ENCODE peak calls at places on chromosomes 1 and 21, in ten cellular contexts. One of them, this sample, is unnamed.

GRCh38 chr1:93805027-93805426 is 74.0 kb downstream of the DNTTIP2 start:
- DNase-seq in esophagus squamous epithelium: no peak
- DNase-seq in breast epithelium: no peak
- DNase-seq in heart left ventricle: no peak
- DNase-seq in A549: no peak
- DNase-seq in Peyer's patch: no peak
- DNase-seq in H1: no peak
- DNase-seq in stomach: no peak
- DNase-seq in adrenal gland: no peak
- DNase-seq in ovary: no peak
- DNase-seq in this sample: no peak

GRCh38 chr1:230427981-230428380 is 1.8 kb upstream of the PGBD5 start:
- DNase-seq in esophagus squamous epithelium: no peak
- DNase-seq in breast epithelium: no peak
- DNase-seq in heart left ventricle: no peak
- DNase-seq in A549: no peak
- DNase-seq in Peyer's patch: no peak
- DNase-seq in H1: no peak
- DNase-seq in stomach: no peak
- DNase-seq in adrenal gland: no peak
- DNase-seq in ovary: no peak
- DNase-seq in this sample: peak; percentile 12

GRCh38 chr1:197103295-197103694 is 36.2 kb upstream of the F13B start:
- DNase-seq in esophagus squamous epithelium: no peak
- DNase-seq in breast epithelium: no peak
- DNase-seq in heart left ventricle: no peak
- DNase-seq in A549: no peak
- DNase-seq in Peyer's patch: no peak
- DNase-seq in H1: no peak
- DNase-seq in stomach: no peak
- DNase-seq in adrenal gland: no peak
- DNase-seq in ovary: no peak
- DNase-seq in this sample: no peak

GRCh38 chr1:116760487-116760886 is 6.3 kb downstream of the CD2 start:
- DNase-seq in esophagus squamous epithelium: no peak
- DNase-seq in breast epithelium: no peak
- DNase-seq in heart left ventricle: no peak
- DNase-seq in A549: no peak
- DNase-seq in Peyer's patch: no peak
- DNase-seq in H1: peak; percentile 23
- DNase-seq in stomach: no peak
- DNase-seq in adrenal gland: no peak
- DNase-seq in ovary: no peak
- DNase-seq in this sample: no peak

GRCh38 chr1:241213147-241213546 is 143.9 kb downstream of the RGS7 start:
- DNase-seq in esophagus squamous epithelium: no peak
- DNase-seq in breast epithelium: no peak
- DNase-seq in heart left ventricle: no peak
- DNase-seq in A549: no peak
- DNase-seq in Peyer's patch: no peak
- DNase-seq in H1: no peak
- DNase-seq in stomach: no peak
- DNase-seq in adrenal gland: peak; percentile 27
- DNase-seq in ovary: no peak
- DNase-seq in this sample: no peak

GRCh38 chr1:89615676-89616598 is 17.0 kb upstream of the LRRC8C start:
- DNase-seq in esophagus squamous epithelium: no peak
- DNase-seq in breast epithelium: no peak
- DNase-seq in heart left ventricle: no peak
- DNase-seq in A549: peak; percentile 34
- DNase-seq in Peyer's patch: peak; percentile 67
- DNase-seq in H1: no peak
- DNase-seq in stomach: peak; percentile 39
- DNase-seq in adrenal gland: no peak
- DNase-seq in ovary: no peak
- DNase-seq in this sample: no peak

GRCh38 chr1:119799599-119800177 is 11.6 kb downstream of the REG4 start:
- DNase-seq in esophagus squamous epithelium: no peak
- DNase-seq in breast epithelium: no peak
- DNase-seq in heart left ventricle: no peak
- DNase-seq in A549: no peak
- DNase-seq in Peyer's patch: no peak
- DNase-seq in H1: peak; percentile 42
- DNase-seq in stomach: no peak
- DNase-seq in adrenal gland: no peak
- DNase-seq in ovary: no peak
- DNase-seq in this sample: peak; percentile 90

GRCh38 chr1:24292100-24292499 is 27.1 kb upstream of the GRHL3 start:
- DNase-seq in esophagus squamous epithelium: no peak
- DNase-seq in breast epithelium: no peak
- DNase-seq in heart left ventricle: no peak
- DNase-seq in A549: no peak
- DNase-seq in Peyer's patch: no peak
- DNase-seq in H1: no peak
- DNase-seq in stomach: no peak
- DNase-seq in adrenal gland: no peak
- DNase-seq in ovary: no peak
- DNase-seq in this sample: no peak

GRCh38 chr1:164667600-164667999 is 108.6 kb downstream of the PBX1 start:
- DNase-seq in esophagus squamous epithelium: no peak
- DNase-seq in breast epithelium: no peak
- DNase-seq in heart left ventricle: no peak
- DNase-seq in A549: no peak
- DNase-seq in Peyer's patch: no peak
- DNase-seq in H1: no peak
- DNase-seq in stomach: no peak
- DNase-seq in adrenal gland: no peak
- DNase-seq in ovary: no peak
- DNase-seq in this sample: no peak

GRCh38 chr1:230169454-230170152 is 102.6 kb downstream of the GALNT2 start:
- DNase-seq in esophagus squamous epithelium: no peak
- DNase-seq in breast epithelium: no peak
- DNase-seq in heart left ventricle: no peak
- DNase-seq in A549: no peak
- DNase-seq in Peyer's patch: peak; percentile 48
- DNase-seq in H1: peak; percentile 17
- DNase-seq in stomach: no peak
- DNase-seq in adrenal gland: no peak
- DNase-seq in ovary: peak; percentile 8
- DNase-seq in this sample: no peak

GRCh38 chr1:40697436-40697835 is 5.9 kb downstream of the NFYC start:
- DNase-seq in esophagus squamous epithelium: no peak
- DNase-seq in breast epithelium: no peak
- DNase-seq in heart left ventricle: no peak
- DNase-seq in A549: no peak
- DNase-seq in Peyer's patch: no peak
- DNase-seq in H1: no peak
- DNase-seq in stomach: no peak
- DNase-seq in adrenal gland: no peak
- DNase-seq in ovary: no peak
- DNase-seq in this sample: no peak
- H3K4me1 ChIP-seq in esophagus squamous epithelium: peaks cover 90% of the 10 kb centered on the region
- H3K4me1 ChIP-seq in breast epithelium: no peaks in the 10 kb centered on the region
- H3K4me1 ChIP-seq in heart left ventricle: no peaks in the 10 kb centered on the region
- H3K4me1 ChIP-seq in A549: peaks cover 13% of the 10 kb centered on the region
- H3K4me1 ChIP-seq in Peyer's patch: peaks cover 16% of the 10 kb centered on the region
- H3K4me1 ChIP-seq in H1: peaks cover 9% of the 10 kb centered on the region
- H3K4me1 ChIP-seq in stomach: peaks cover 100% of the 10 kb centered on the region
- H3K4me1 ChIP-seq in adrenal gland: peaks cover 31% of the 10 kb centered on the region
- H3K4me1 ChIP-seq in ovary: peaks cover 3% of the 10 kb centered on the region
- H3K4me1 ChIP-seq in this sample: peaks cover 59% of the 10 kb centered on the region

GRCh38 chr1:109622895-109623294 is 3.3 kb downstream of the AMPD2 start:
- DNase-seq in esophagus squamous epithelium: no peak
- DNase-seq in breast epithelium: no peak
- DNase-seq in heart left ventricle: no peak
- DNase-seq in A549: no peak
- DNase-seq in Peyer's patch: no peak
- DNase-seq in H1: no peak
- DNase-seq in stomach: no peak
- DNase-seq in adrenal gland: no peak
- DNase-seq in ovary: no peak
- DNase-seq in this sample: peak; percentile 57
- H3K27ac ChIP-seq in esophagus squamous epithelium: no peak overlapping the region
- H3K27ac ChIP-seq in breast epithelium: peak overlapping the region; percentile 26
- H3K27ac ChIP-seq in heart left ventricle: no peak overlapping the region
- H3K27ac ChIP-seq in A549: no peak overlapping the region
- H3K27ac ChIP-seq in Peyer's patch: no peak overlapping the region
- H3K27ac ChIP-seq in H1: no peak overlapping the region
- H3K27ac ChIP-seq in stomach: peak overlapping the region; percentile 16
- H3K27ac ChIP-seq in adrenal gland: no peak overlapping the region
- H3K27ac ChIP-seq in ovary: no peak overlapping the region
- H3K27ac ChIP-seq in this sample: no peak overlapping the region

DNA sequence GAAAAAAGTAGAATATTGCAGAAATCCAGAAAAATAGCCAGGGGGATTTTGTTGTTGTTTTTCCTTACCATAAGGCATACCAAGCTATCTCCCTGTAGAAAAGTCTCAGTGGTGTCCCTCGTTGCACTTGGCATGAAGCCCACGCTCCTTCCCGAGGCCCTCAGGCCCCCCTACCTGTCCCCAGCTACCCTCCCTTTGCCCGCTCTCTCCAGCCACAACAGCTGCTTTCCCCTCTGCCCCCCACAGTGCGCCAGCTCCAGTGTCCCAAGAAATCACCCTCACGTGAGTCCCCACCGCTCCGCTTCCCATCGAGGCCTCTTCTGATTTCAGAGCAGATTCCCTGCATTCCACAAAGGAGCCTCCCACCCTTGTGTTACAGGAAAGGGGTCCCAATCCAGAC is 8.4 kb downstream of the AGTRAP start:
- DNase-seq in esophagus squamous epithelium: no peak
- DNase-seq in breast epithelium: no peak
- DNase-seq in heart left ventricle: peak; percentile 38
- DNase-seq in A549: no peak
- DNase-seq in Peyer's patch: no peak
- DNase-seq in H1: no peak
- DNase-seq in stomach: no peak
- DNase-seq in adrenal gland: no peak
- DNase-seq in ovary: no peak
- DNase-seq in this sample: no peak
- TF ChIP-seq POLR2A in esophagus squamous epithelium: no peak
- TF ChIP-seq POLR2A in breast epithelium: no peak
- TF ChIP-seq POLR2A in heart left ventricle: no peak
- TF ChIP-seq POLR2A in A549: no peak
- TF ChIP-seq POLR2A in Peyer's patch: no peak
- TF ChIP-seq POLR2A in H1: no peak
- TF ChIP-seq POLR2A in stomach: no peak
- TF ChIP-seq POLR2A in adrenal gland: no peak
- TF ChIP-seq POLR2A in ovary: no peak
- TF ChIP-seq POLR2A in this sample: no peak

GRCh38 chr21:45725844-45726200 is 82.3 kb downstream of the PCBP3 start:
- DNase-seq in esophagus squamous epithelium: no peak
- DNase-seq in breast epithelium: no peak
- DNase-seq in heart left ventricle: no peak
- DNase-seq in A549: no peak
- DNase-seq in Peyer's patch: no peak
- DNase-seq in H1: no peak
- DNase-seq in stomach: no peak
- DNase-seq in adrenal gland: no peak
- DNase-seq in ovary: no peak
- DNase-seq in this sample: peak; percentile 74

GRCh38 chr21:45726438-45726837 is 82.9 kb downstream of the PCBP3 start:
- DNase-seq in esophagus squamous epithelium: no peak
- DNase-seq in breast epithelium: no peak
- DNase-seq in heart left ventricle: no peak
- DNase-seq in A549: no peak
- DNase-seq in Peyer's patch: no peak
- DNase-seq in H1: no peak
- DNase-seq in stomach: no peak
- DNase-seq in adrenal gland: no peak
- DNase-seq in ovary: no peak
- DNase-seq in this sample: peak; percentile 79

GRCh38 chr21:45724345-45724961 is 80.9 kb downstream of the PCBP3 start:
- DNase-seq in esophagus squamous epithelium: no peak
- DNase-seq in breast epithelium: no peak
- DNase-seq in heart left ventricle: no peak
- DNase-seq in A549: no peak
- DNase-seq in Peyer's patch: no peak
- DNase-seq in H1: no peak
- DNase-seq in stomach: no peak
- DNase-seq in adrenal gland: no peak
- DNase-seq in ovary: no peak
- DNase-seq in this sample: peak; percentile 86

GRCh38 chr21:45723049-45723958 is 79.8 kb downstream of the PCBP3 start:
- DNase-seq in esophagus squamous epithelium: no peak
- DNase-seq in breast epithelium: no peak
- DNase-seq in heart left ventricle: no peak
- DNase-seq in A549: no peak
- DNase-seq in Peyer's patch: no peak
- DNase-seq in H1: no peak
- DNase-seq in stomach: no peak
- DNase-seq in adrenal gland: no peak
- DNase-seq in ovary: no peak
- DNase-seq in this sample: peak; percentile 83

GRCh38 chr21:45724994-45725843 is 81.7 kb downstream of the PCBP3 start:
- DNase-seq in esophagus squamous epithelium: no peak
- DNase-seq in breast epithelium: no peak
- DNase-seq in heart left ventricle: no peak
- DNase-seq in A549: no peak
- DNase-seq in Peyer's patch: no peak
- DNase-seq in H1: no peak
- DNase-seq in stomach: no peak
- DNase-seq in adrenal gland: no peak
- DNase-seq in ovary: no peak
- DNase-seq in this sample: peak; percentile 74
- H3K4me1 ChIP-seq in esophagus squamous epithelium: no peaks in the 10 kb centered on the region
- H3K4me1 ChIP-seq in breast epithelium: no peaks in the 10 kb centered on the region
- H3K4me1 ChIP-seq in heart left ventricle: no peaks in the 10 kb centered on the region
- H3K4me1 ChIP-seq in A549: no peaks in the 10 kb centered on the region
- H3K4me1 ChIP-seq in Peyer's patch: no peaks in the 10 kb centered on the region
- H3K4me1 ChIP-seq in H1: peaks cover 2% of the 10 kb centered on the region
- H3K4me1 ChIP-seq in stomach: no peaks in the 10 kb centered on the region
- H3K4me1 ChIP-seq in adrenal gland: no peaks in the 10 kb centered on the region
- H3K4me1 ChIP-seq in ovary: no peaks in the 10 kb centered on the region
- H3K4me1 ChIP-seq in this sample: no peaks in the 10 kb centered on the region

DNA sequence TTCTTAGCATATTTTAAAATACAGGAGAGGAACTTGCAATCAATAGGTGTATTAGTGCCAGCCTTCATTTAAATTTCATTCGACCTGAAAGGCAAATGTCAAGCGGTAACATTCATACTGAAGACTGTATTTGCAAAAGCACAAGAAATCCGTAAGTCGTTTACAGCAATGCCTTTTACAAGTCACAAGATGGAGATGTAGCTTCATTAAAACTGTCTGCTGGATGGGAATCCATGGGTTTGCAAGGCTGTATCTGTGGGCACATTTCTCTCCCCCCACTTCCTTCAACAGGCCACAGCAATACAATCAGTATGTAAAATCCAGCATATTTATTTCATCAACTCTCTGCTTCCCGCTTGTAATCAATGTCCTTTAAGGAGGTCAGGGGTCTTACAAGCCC is 147.1 kb downstream of the SLC45A1 start:
- DNase-seq in esophagus squamous epithelium: no peak
- DNase-seq in breast epithelium: no peak
- DNase-seq in heart left ventricle: no peak
- DNase-seq in A549: peak; percentile 16
- DNase-seq in Peyer's patch: no peak
- DNase-seq in H1: no peak
- DNase-seq in stomach: no peak
- DNase-seq in adrenal gland: no peak
- DNase-seq in ovary: no peak
- DNase-seq in this sample: no peak
- H3K27ac ChIP-seq in esophagus squamous epithelium: peak overlapping the region; percentile 88
- H3K27ac ChIP-seq in breast epithelium: peak overlapping the region; percentile 79
- H3K27ac ChIP-seq in heart left ventricle: no peak overlapping the region
- H3K27ac ChIP-seq in A549: no peak overlapping the region
- H3K27ac ChIP-seq in Peyer's patch: no peak overlapping the region
- H3K27ac ChIP-seq in H1: no peak overlapping the region
- H3K27ac ChIP-seq in stomach: peak overlapping the region; percentile 87
- H3K27ac ChIP-seq in adrenal gland: no peak overlapping the region
- H3K27ac ChIP-seq in ovary: no peak overlapping the region
- H3K27ac ChIP-seq in this sample: peak overlapping the region; percentile 83